ENCODE peak calls at places on chromosomes 6 and 20, in six cellular contexts. H is PC-3; Q is neuronal stem cell; C is fibroblast of lung; V is activated effector memory CD4-positive, alpha-beta T cell treated with anti-CD3 and anti-CD28 coated beads, Interleukin-2, amount 50 U/mL, for 16 hours; U is NCI-H187 treated with DMSO at 0.1 percent for 48 hours. P is an unnamed sample.

GRCh38 chr6:5315883-5316282 is 54.6 kb downstream of the FARS2 start:
- DNase-seq in H (no peak), Q (no peak), C (no peak), V (no peak), U (no peak), P (no peak)

GRCh38 chr6:87832025-87832825 is 130.2 kb upstream of the AKIRIN2 start:
- DNase-seq in H (peak), Q (no peak), C (peak), V (no peak), U (peak), P (no peak)

GRCh38 chr20:4066551-4066950 is 51.2 kb upstream of the RNF24 start:
- DNase-seq in H (no peak), Q (no peak), C (no peak), V (no peak), U (no peak), P (no peak)

GRCh38 chr6:22313796-22314195 is 17.0 kb upstream of the PRL start:
- DNase-seq in H (no peak), Q (no peak), C (no peak), V (no peak), U (no peak), P (no peak)

GRCh38 chr6:152401978-152402377 is 235.2 kb downstream of the SYNE1 start:
- DNase-seq in H (peak), Q (no peak), C (no peak), V (no peak), U (no peak), P (no peak)

GRCh38 chr6:52304917-52305316 is 20.4 kb upstream of the MCM3 start:
- DNase-seq in H (no peak), Q (no peak), C (peak), V (no peak), U (no peak), P (no peak)

GRCh38 chr20:4076671-4077070 is 61.3 kb upstream of the RNF24 start:
- DNase-seq in H (peak), Q (no peak), C (peak), V (no peak), U (no peak), P (no peak)

GRCh38 chr6:16244446-16244845 is 6.1 kb downstream of the GMPR start:
- DNase-seq in H (no peak), Q (no peak), C (no peak), V (no peak), U (no peak), P (no peak)

GRCh38 chr20:51136326-51136725 is 113.4 kb upstream of the KCNG1 start:
- DNase-seq in H (peak), Q (no peak), C (no peak), V (no peak), U (no peak), P (no peak)

GRCh38 chr6:20630617-20631448 is 96.6 kb downstream of the CDKAL1 start:
- DNase-seq in H (peak), Q (no peak), C (no peak), V (no peak), U (peak), P (no peak)

GRCh38 chr6:138719011-138719635 is 54.4 kb upstream of the CCDC28A start:
- DNase-seq in H (no peak), Q (no peak), C (peak), V (no peak), U (no peak), P (no peak)

GRCh38 chr6:157550114-157550989 is 169.4 kb downstream of the ZDHHC14 start:
- DNase-seq in H (no peak), Q (no peak), C (no peak), V (no peak), U (no peak), P (no peak)

GRCh38 chr20:3085571-3086072 is 1.1 kb upstream of the AVP start:
- DNase-seq in H (no peak), Q (no peak), C (no peak), V (no peak), U (no peak), P (no peak)

GRCh38 chr6:41159415-41160082 is 3.4 kb downstream of the TREM2 start:
- DNase-seq in H (no peak), Q (no peak), C (peak), V (no peak), U (no peak), P (no peak)

GRCh38 chr20:34145280-34145819 is 33.3 kb upstream of the EIF2S2 start:
- DNase-seq in H (no peak), Q (no peak), C (no peak), V (no peak), U (no peak), P (no peak)

GRCh38 chr6:100504786-100505737 is 40.3 kb upstream of the SIM1 start:
- DNase-seq in H (peak), Q (no peak), C (peak), V (no peak), U (no peak), P (no peak)

GRCh38 chr6:168133186-168133585 is 54.2 kb upstream of the FRMD1 start:
- DNase-seq in H (no peak), Q (no peak), C (peak), V (no peak), U (no peak), P (no peak)

GRCh38 chr6:157528931-157529653 is 148.1 kb downstream of the ZDHHC14 start:
- DNase-seq in H (peak), Q (no peak), C (peak), V (no peak), U (peak), P (peak)

GRCh38 chr6:435442-436307 is 44.1 kb downstream of the IRF4 start:
- DNase-seq in H (peak), Q (no peak), C (peak), V (no peak), U (no peak), P (no peak)

GRCh38 chr6:113901482-113901881 is 44.3 kb downstream of the MARCKS start:
- DNase-seq in H (no peak), Q (no peak), C (peak), V (no peak), U (no peak), P (no peak)

P was measured in nephron progenitor cell.